ENCODE peak calls at places on chromosome 10, in six cellular contexts. N is cardiac fibroblast, S is HFFc6, F is astrocyte of the spinal cord, I is AG10803, H is H9. A is an unnamed sample.

GRCh38 chr10:78259394-78259793 is 225.7 kb downstream of the RPS24 start:
- DNase-seq in N (no peak), S (no peak), F (no peak), I (no peak), H (no peak), A (no peak)

GRCh38 chr10:76302936-76303656 is 871.7 kb downstream of the LRMDA start:
- DNase-seq in N (peak), S (no peak), F (peak), I (no peak), H (no peak), A (peak)

GRCh38 chr10:79444243-79445119 is 943 bp downstream of the ZCCHC24 start:
- DNase-seq in N (peak), S (peak), F (peak), I (peak), H (peak), A (peak)

GRCh38 chr10:14219411-14219810 is 111.3 kb downstream of the FRMD4A start:
- DNase-seq in N (no peak), S (no peak), F (no peak), I (no peak), H (no peak), A (no peak)

GRCh38 chr10:3248526-3249255 is 76.1 kb upstream of the PITRM1 start:
- DNase-seq in N (peak), S (peak), F (peak), I (peak), H (no peak), A (peak)

GRCh38 chr10:48285710-48286109 is 11.2 kb upstream of the FRMPD2 start:
- DNase-seq in N (peak), S (no peak), F (no peak), I (no peak), H (no peak), A (no peak)

GRCh38 chr10:4651404-4652037 is 174.5 kb upstream of the AKR1E2 start:
- DNase-seq in N (no peak), S (no peak), F (no peak), I (no peak), H (no peak), A (peak)

GRCh38 chr10:125591846-125592245 is 91.1 kb downstream of the TEX36 start:
- DNase-seq in N (no peak), S (no peak), F (no peak), I (no peak), H (no peak), A (no peak)

GRCh38 chr10:59805043-59805442 is 51.8 kb upstream of the MRLN start:
- DNase-seq in N (peak), S (no peak), F (no peak), I (peak), H (peak), A (peak)

GRCh38 chr10:66378117-66378876 is 547.5 kb upstream of the LRRTM3 start:
- DNase-seq in N (no peak), S (no peak), F (peak), I (no peak), H (no peak), A (no peak)

GRCh38 chr10:12541446-12542067 is 192.2 kb downstream of the CAMK1D start:
- DNase-seq in N (no peak), S (no peak), F (no peak), I (no peak), H (no peak), A (no peak)

GRCh38 chr10:103507235-103508191 is 14.0 kb downstream of the NEURL1 start:
- DNase-seq in N (no peak), S (no peak), F (no peak), I (no peak), H (peak), A (no peak)

GRCh38 chr10:84477370-84477769 is 149.0 kb downstream of the CCSER2 start:
- DNase-seq in N (no peak), S (no peak), F (no peak), I (no peak), H (no peak), A (no peak)

GRCh38 chr10:102119417-102120141 is 589 bp downstream of the LDB1 start:
- DNase-seq in N (peak), S (peak), F (peak), I (peak), H (peak), A (peak)

GRCh38 chr10:73953665-73954064 is 42.7 kb downstream of the PLAU start:
- DNase-seq in N (peak), S (no peak), F (peak), I (peak), H (no peak), A (peak)

GRCh38 chr10:121406823-121407545 is 191.3 kb downstream of the FGFR2 start:
- DNase-seq in N (no peak), S (no peak), F (peak), I (no peak), H (no peak), A (no peak)

GRCh38 chr10:102152545-102152890 is 329 bp downstream of the NOLC1 start:
- DNase-seq in N (peak), S (no peak), F (no peak), I (peak), H (no peak), A (peak)

GRCh38 chr10:7069706-7070105 is 341.1 kb downstream of the SFMBT2 start:
- DNase-seq in N (no peak), S (no peak), F (no peak), I (no peak), H (no peak), A (no peak)

GRCh38 chr10:28744021-28744420 is 66.7 kb downstream of the BAMBI start:
- DNase-seq in N (no peak), S (no peak), F (no peak), I (no peak), H (no peak), A (no peak)

GRCh38 chr10:69237528-69238159 is 17.5 kb downstream of the HKDC1 start:
- DNase-seq in N (peak), S (peak), F (peak), I (peak), H (peak), A (peak)

GRCh38 chr10:128091636-128092210 is 34.5 kb downstream of the MKI67 start:
- DNase-seq in N (no peak), S (no peak), F (no peak), I (no peak), H (peak), A (no peak)

GRCh38 chr10:76543655-76544054 is 1094.0 kb downstream of the KCNMA1 start:
- DNase-seq in N (peak), S (no peak), F (peak), I (peak), H (no peak), A (no peak)

GRCh38 chr10:92419740-92420553 is 129.0 kb downstream of the MARCHF5 start:
- DNase-seq in N (peak), S (no peak), F (peak), I (peak), H (peak), A (peak)

GRCh38 chr10:35667270-35667889 is 25.3 kb upstream of the FZD8 start:
- DNase-seq in N (no peak), S (no peak), F (no peak), I (no peak), H (no peak), A (no peak)

GRCh38 chr10:88318803-88319202 is 264.3 kb downstream of the RNLS start:
- DNase-seq in N (no peak), S (no peak), F (no peak), I (no peak), H (peak), A (no peak)

GRCh38 chr10:109067051-109067450 is 856.3 kb downstream of the XPNPEP1 start:
- DNase-seq in N (no peak), S (no peak), F (no peak), I (no peak), H (no peak), A (no peak)

GRCh38 chr10:82934429-82934828 is 1059.4 kb downstream of the NRG3 start:
- DNase-seq in N (no peak), S (peak), F (no peak), I (no peak), H (peak), A (no peak)

GRCh38 chr10:44897049-44897448 is 14.1 kb upstream of the TMEM72 start:
- DNase-seq in N (no peak), S (no peak), F (no peak), I (no peak), H (no peak), A (no peak)

DNA sequence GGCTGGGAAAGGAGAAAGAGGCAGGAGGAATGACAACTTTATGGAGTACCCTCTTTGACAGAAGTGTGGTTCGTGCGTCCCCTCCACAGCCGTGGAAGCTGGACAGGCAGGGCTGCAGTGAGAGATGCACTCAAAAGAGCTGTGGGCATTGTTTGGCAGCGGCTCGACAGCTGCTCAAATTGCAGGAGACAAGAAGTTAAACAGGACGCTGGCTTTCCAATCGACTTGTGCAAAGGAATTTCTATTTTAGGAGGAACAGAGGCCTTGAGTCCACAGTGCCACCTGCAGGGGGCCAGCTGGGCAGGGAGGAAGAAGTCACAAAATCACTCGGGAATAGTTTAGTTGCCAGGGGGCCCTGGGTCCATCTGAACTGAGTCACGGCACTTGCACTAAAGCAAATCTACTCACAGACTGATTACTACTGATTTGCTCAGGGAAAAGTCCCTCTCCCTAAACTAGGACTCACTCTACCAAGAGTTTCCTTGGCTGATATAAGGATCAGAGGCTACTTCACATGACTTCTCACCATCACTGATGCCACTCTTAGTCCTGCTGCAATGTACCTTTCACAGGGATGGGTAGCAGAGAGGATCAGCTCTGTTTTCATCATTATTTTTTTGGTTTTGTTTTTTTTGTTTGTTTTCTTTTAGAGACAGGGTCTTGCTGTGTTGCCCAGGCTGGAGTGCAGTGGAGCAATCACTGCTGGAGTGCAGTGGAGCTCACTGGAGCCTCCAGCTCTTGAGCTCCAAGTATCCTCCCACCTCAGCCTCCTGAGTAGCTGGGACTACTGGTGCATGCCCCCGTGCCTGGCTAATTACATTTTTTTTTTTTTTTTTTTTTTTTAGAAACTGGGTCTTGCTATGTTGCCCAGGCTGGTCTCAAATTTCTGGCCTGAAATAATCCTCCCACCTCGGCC is 200.8 kb downstream of the JCAD start:
- DNase-seq in N (peak), S (peak), F (peak), I (peak), H (peak), A (peak)
- TF ChIP-seq CTCF in N (peak), S (peak), F (peak), I (peak), H (peak), A (peak)

DNA sequence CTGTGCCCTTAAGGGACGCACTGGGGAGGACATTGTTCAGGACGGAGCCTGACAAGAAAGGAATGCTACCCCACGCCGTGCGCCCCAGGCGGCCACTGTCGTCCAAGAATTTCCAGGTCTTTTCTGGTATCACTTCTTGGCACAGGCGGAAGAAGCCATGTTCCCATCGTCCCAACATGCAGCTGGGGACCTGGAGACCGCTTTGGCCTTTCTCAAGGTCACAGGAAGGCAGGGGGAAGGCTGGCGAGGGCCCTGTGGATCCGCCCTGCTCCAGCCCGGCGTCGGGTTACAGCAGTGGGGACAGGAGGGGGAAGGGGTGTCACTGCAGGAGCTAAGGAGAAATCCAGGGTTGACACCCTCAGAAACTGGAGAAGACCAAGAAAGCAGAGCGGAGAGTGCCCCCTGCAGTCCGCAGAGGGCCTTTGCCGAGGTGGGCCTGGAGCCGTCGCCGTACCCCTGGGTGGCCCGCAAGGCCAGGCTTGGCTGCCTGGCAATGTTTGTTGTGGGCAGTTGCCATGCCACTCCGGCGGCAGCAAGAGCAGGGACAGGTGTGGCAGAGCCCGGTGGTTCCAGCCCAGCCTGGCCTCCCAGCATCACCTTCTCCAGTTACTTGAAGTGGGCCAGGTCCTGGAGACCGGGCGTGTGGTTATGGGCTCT is 104.1 kb downstream of the LHPP start:
- DNase-seq in N (peak), S (no peak), F (no peak), I (no peak), H (peak), A (peak)
- TF ChIP-seq CTCF in N (peak), S (peak), F (peak), I (peak), H (peak), A (peak)

DNA sequence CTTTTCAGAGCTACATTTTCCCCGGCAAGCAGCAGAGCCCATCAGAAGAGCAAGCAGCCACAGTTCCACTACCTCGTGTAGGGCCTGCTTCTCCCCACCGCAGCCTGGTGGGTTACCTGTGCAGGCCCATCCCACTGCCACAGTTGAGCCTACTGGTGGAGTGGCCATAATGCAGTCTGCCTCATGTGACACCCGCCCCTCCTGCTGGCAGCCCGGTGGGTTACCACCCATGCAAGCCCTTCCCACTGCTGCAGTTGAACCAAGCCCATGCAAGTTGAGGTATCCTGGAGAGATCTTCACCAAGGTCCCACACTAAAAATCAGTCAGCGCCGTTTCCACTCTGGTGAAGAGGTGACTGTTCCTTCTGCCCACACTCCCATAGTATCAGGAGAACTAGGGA is 32.1 kb upstream of the CNNM1 start:
- DNase-seq in N (no peak), S (no peak), F (no peak), I (no peak), H (peak), A (no peak)
- TF ChIP-seq CTCF in N (no peak), S (peak), F (no peak), I (no peak), H (peak), A (no peak)

GRCh38 chr10:16520900-16521299 is 779 bp downstream of the C1QL3 start:
- DNase-seq in N (peak), S (no peak), F (no peak), I (peak), H (peak), A (peak)
- TF ChIP-seq CTCF in N (peak), S (no peak), F (peak), I (peak), H (peak), A (peak)

GRCh38 chr10:19874190-19874589 is 58.0 kb downstream of the PLXDC2 start:
- DNase-seq in N (no peak), S (no peak), F (no peak), I (no peak), H (no peak), A (no peak)

GRCh38 chr10:19877466-19878255 is 61.4 kb downstream of the PLXDC2 start:
- DNase-seq in N (no peak), S (no peak), F (no peak), I (no peak), H (no peak), A (no peak)

GRCh38 chr10:19874791-19875190 is 58.6 kb downstream of the PLXDC2 start:
- DNase-seq in N (no peak), S (no peak), F (no peak), I (no peak), H (no peak), A (no peak)

GRCh38 chr10:19872504-19873271 is 56.5 kb downstream of the PLXDC2 start:
- DNase-seq in N (no peak), S (no peak), F (no peak), I (no peak), H (no peak), A (no peak)

DNA sequence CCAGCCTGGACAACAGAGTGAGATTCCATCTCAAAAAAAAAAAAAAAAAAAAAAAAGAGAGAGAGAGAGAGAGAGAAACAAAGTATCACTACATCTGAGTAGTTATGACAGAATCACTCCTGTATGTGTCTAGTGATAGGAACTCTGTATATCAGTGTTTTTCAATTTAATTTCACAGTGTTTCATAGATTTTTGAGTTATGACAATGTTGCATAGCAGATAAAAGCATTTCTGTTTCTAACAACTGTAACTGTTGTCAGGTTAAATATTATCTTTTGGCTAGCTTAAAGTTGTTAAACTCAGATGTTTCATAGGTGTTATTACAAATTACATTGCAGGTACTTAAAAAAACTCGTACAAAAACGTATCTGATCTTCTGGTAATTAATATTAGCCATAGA is 60.3 kb downstream of the PLXDC2 start:
- DNase-seq in N (no peak), S (no peak), F (no peak), I (no peak), H (no peak), A (no peak)
- TF ChIP-seq CTCF in N (no peak), S (no peak), F (no peak), I (no peak), H (no peak), A (no peak)

GRCh38 chr10:123166618-123167017 is 12.4 kb downstream of the BUB3 start:
- DNase-seq in N (no peak), S (no peak), F (no peak), I (no peak), H (no peak), A (no peak)

GRCh38 chr10:123170961-123171360 is 16.8 kb downstream of the BUB3 start:
- DNase-seq in N (no peak), S (no peak), F (no peak), I (no peak), H (no peak), A (no peak)

GRCh38 chr10:123160311-123160980 is 6.2 kb downstream of the BUB3 start:
- DNase-seq in N (no peak), S (no peak), F (no peak), I (no peak), H (no peak), A (no peak)

DNA sequence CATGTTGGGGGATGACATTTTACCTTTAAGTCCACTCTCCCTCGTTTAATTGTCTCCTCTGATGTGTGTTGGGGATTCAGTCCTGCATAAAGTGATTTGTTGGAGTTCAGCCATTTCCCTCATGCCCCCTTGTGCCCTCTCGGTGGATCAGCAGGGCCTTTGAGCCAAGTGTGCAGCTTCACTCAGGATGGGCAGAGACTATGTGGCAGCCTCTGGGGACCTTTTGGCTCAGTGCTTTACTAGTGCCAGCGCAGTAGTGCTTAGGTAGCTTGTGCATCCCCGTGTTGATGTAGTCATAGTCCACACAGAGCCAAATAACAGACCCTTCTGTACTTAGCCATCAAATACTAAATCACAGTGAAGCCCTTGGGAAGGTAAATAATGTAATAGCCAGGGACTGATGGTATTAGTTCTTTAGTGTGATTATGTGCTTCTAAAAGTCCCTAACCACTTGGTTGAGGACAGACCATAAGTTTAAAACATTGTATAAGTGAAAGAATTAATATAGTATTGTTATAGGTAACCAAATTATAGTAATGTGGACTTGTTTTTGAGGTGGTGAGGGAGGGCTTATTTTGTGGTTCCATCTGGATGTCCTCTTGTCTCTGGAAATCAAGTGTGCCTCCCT is 11.4 kb downstream of the BUB3 start:
- DNase-seq in N (no peak), S (no peak), F (no peak), I (no peak), H (no peak), A (no peak)
- TF ChIP-seq CTCF in N (no peak), S (peak), F (peak), I (no peak), H (peak), A (no peak)